ENCODE peak calls at places on chromosomes 11 and 22, in seven cellular contexts. N, T, A, S, Y, M and R are unnamed samples.

GRCh38 chr11:103480421-103480820 is 371.2 kb downstream of the DYNC2H1 start:
- DNase-seq in N (no peak), T (peak), A (no peak), S (no peak), Y (no peak), M (no peak), R (no peak)

GRCh38 chr11:68412593-68413475 is 47.7 kb upstream of the PPP6R3 start:
- DNase-seq in N (peak), T (no peak), A (no peak), S (no peak), Y (no peak), M (no peak), R (no peak)

GRCh38 chr22:20116376-20116950 is 559 bp downstream of the RANBP1 start:
- DNase-seq in N (no peak), T (no peak), A (peak), S (no peak), Y (no peak), M (no peak), R (peak)

GRCh38 chr22:45129703-45130524 is 33.8 kb upstream of the NUP50 start:
- DNase-seq in N (no peak), T (no peak), A (peak), S (no peak), Y (no peak), M (no peak), R (no peak)

GRCh38 chr11:67006029-67006884 is 16.7 kb upstream of the SYT12 start:
- DNase-seq in N (no peak), T (peak), A (peak), S (no peak), Y (no peak), M (no peak), R (no peak)

GRCh38 chr11:110128161-110128560 is 35.0 kb downstream of the ZC3H12C start:
- DNase-seq in N (no peak), T (peak), A (peak), S (no peak), Y (no peak), M (no peak), R (no peak)

GRCh38 chr22:30984317-30984716 is 15.3 kb downstream of the TUG1 start:
- DNase-seq in N (no peak), T (no peak), A (no peak), S (no peak), Y (no peak), M (no peak), R (no peak)

GRCh38 chr11:43736502-43737193 is 56.1 kb downstream of the HSD17B12 start:
- DNase-seq in N (no peak), T (no peak), A (no peak), S (no peak), Y (no peak), M (no peak), R (no peak)

GRCh38 chr22:31947296-31947695 is 3.0 kb downstream of the YWHAH start:
- DNase-seq in N (no peak), T (no peak), A (no peak), S (no peak), Y (no peak), M (no peak), R (no peak)

GRCh38 chr22:21683401-21683811 is 17.6 kb downstream of the PPIL2 start:
- DNase-seq in N (no peak), T (no peak), A (no peak), S (no peak), Y (no peak), M (no peak), R (no peak)

GRCh38 chr11:67302571-67303131 is 679 bp upstream of the SSH3 start:
- DNase-seq in N (no peak), T (no peak), A (peak), S (peak), Y (peak), M (no peak), R (peak)

GRCh38 chr11:79098096-79098495 is 342.7 kb downstream of the TENM4 start:
- DNase-seq in N (no peak), T (peak), A (no peak), S (no peak), Y (no peak), M (no peak), R (no peak)

GRCh38 chr11:122167100-122167499 is 51.1 kb upstream of the BLID start:
- DNase-seq in N (no peak), T (no peak), A (peak), S (no peak), Y (no peak), M (no peak), R (no peak)

GRCh38 chr11:44255406-44256071 is 54.4 kb downstream of the ALX4 start:
- DNase-seq in N (no peak), T (no peak), A (no peak), S (no peak), Y (no peak), M (no peak), R (no peak)

GRCh38 chr11:127412234-127412633 is 411.7 kb upstream of the KIRREL3 start:
- DNase-seq in N (no peak), T (no peak), A (no peak), S (no peak), Y (no peak), M (no peak), R (no peak)

GRCh38 chr11:114161486-114162250 is 102.2 kb downstream of the ZBTB16 start:
- DNase-seq in N (no peak), T (no peak), A (no peak), S (no peak), Y (no peak), M (no peak), R (no peak)

GRCh38 chr11:124536520-124536919 is 6.9 kb downstream of the OR8B12 start:
- DNase-seq in N (peak), T (no peak), A (peak), S (no peak), Y (no peak), M (peak), R (no peak)

GRCh38 chr11:6353367-6353987 is 33.2 kb upstream of the CAVIN3 start:
- DNase-seq in N (no peak), T (peak), A (peak), S (no peak), Y (peak), M (peak), R (no peak)

GRCh38 chr11:17532814-17533213 is 11.4 kb downstream of the USH1C start:
- DNase-seq in N (no peak), T (no peak), A (no peak), S (no peak), Y (no peak), M (no peak), R (no peak)

GRCh38 chr11:911890-912219 is 1.2 kb upstream of the CHID1 start:
- DNase-seq in N (no peak), T (no peak), A (no peak), S (no peak), Y (no peak), M (no peak), R (no peak)

GRCh38 chr11:72373163-72373562 is 61.2 kb downstream of the CLPB start:
- DNase-seq in N (no peak), T (no peak), A (no peak), S (no peak), Y (no peak), M (no peak), R (no peak)

GRCh38 chr11:133238455-133238854 is 293.8 kb downstream of the OPCML start:
- DNase-seq in N (no peak), T (no peak), A (no peak), S (no peak), Y (no peak), M (no peak), R (no peak)

GRCh38 chr11:19646921-19647320 is 65.7 kb upstream of the NAV2 start:
- DNase-seq in N (peak), T (peak), A (no peak), S (no peak), Y (no peak), M (no peak), R (no peak)

GRCh38 chr11:101553891-101554292 is 29.9 kb downstream of the TRPC6 start:
- DNase-seq in N (no peak), T (no peak), A (no peak), S (no peak), Y (no peak), M (no peak), R (no peak)

GRCh38 chr22:31692186-31692886 is 30.3 kb upstream of the PISD start:
- DNase-seq in N (no peak), T (no peak), A (no peak), S (no peak), Y (no peak), M (no peak), R (no peak)

GRCh38 chr11:46410021-46410420 is 18.4 kb upstream of the CHRM4 start:
- DNase-seq in N (no peak), T (no peak), A (peak), S (no peak), Y (no peak), M (no peak), R (no peak)

GRCh38 chr22:35841907-35842518 is 124.3 kb downstream of the APOL5 start:
- DNase-seq in N (no peak), T (no peak), A (no peak), S (no peak), Y (no peak), M (no peak), R (no peak)

GRCh38 chr11:72753341-72754148 is 1.3 kb upstream of the ARAP1 start:
- DNase-seq in N (no peak), T (no peak), A (no peak), S (no peak), Y (no peak), M (no peak), R (no peak)

GRCh38 chr11:3830741-3831140 is 10.0 kb downstream of the RHOG start:
- DNase-seq in N (no peak), T (no peak), A (no peak), S (no peak), Y (no peak), M (no peak), R (no peak)

GRCh38 chr11:18769802-18770456 is 21.7 kb downstream of the PTPN5 start:
- DNase-seq in N (no peak), T (no peak), A (peak), S (no peak), Y (no peak), M (no peak), R (peak)

GRCh38 chr11:19957301-19957985 is 202.8 kb downstream of the DBX1 start:
- DNase-seq in N (no peak), T (no peak), A (no peak), S (no peak), Y (no peak), M (no peak), R (no peak)

GRCh38 chr22:39915295-39915726 is 14.4 kb downstream of the GRAP2 start:
- DNase-seq in N (no peak), T (no peak), A (no peak), S (no peak), Y (no peak), M (no peak), R (no peak)

GRCh38 chr11:79940165-79940564 is 499.3 kb upstream of the TENM4 start:
- DNase-seq in N (no peak), T (no peak), A (peak), S (no peak), Y (no peak), M (peak), R (no peak)

GRCh38 chr11:68213135-68213515 is at the start of gene KMT5B:
- DNase-seq in N (no peak), T (peak), A (peak), S (no peak), Y (peak), M (no peak), R (no peak)

GRCh38 chr11:86784247-86784681 is 16.1 kb upstream of the PRSS23 start:
- DNase-seq in N (no peak), T (no peak), A (no peak), S (no peak), Y (no peak), M (no peak), R (no peak)

GRCh38 chr22:18077087-18077638 is 627 bp upstream of the PEX26 start:
- DNase-seq in N (no peak), T (no peak), A (no peak), S (no peak), Y (no peak), M (no peak), R (no peak)

GRCh38 chr11:62409831-62410230 is 9.0 kb upstream of the SCGB1A1 start:
- DNase-seq in N (no peak), T (no peak), A (no peak), S (no peak), Y (no peak), M (no peak), R (no peak)

GRCh38 chr11:62410972-62411371 is 7.9 kb upstream of the SCGB1A1 start:
- DNase-seq in N (no peak), T (no peak), A (no peak), S (no peak), Y (no peak), M (no peak), R (no peak)

GRCh38 chr11:62413060-62413696 is 5.7 kb upstream of the SCGB1A1 start:
- DNase-seq in N (no peak), T (no peak), A (no peak), S (no peak), Y (no peak), M (no peak), R (no peak)

GRCh38 chr11:62416596-62416995 is 2.2 kb upstream of the SCGB1A1 start:
- DNase-seq in N (no peak), T (no peak), A (no peak), S (no peak), Y (no peak), M (no peak), R (no peak)

GRCh38 chr11:62411524-62411923 is 7.3 kb upstream of the SCGB1A1 start:
- DNase-seq in N (no peak), T (no peak), A (no peak), S (no peak), Y (no peak), M (no peak), R (no peak)
- TF ChIP-seq POLR2AphosphoS5 in N (no peak), T (no peak), A (no peak), S (no peak), Y (no peak), M (no peak), R (no peak)

GRCh38 chr11:83007477-83007876 is 64.2 kb downstream of the RAB30 start:
- DNase-seq in N (no peak), T (no peak), A (no peak), S (no peak), Y (no peak), M (no peak), R (no peak)
- H3K4me3 ChIP-seq in N (no peak), T (no peak), A (no peak), S (no peak), Y (no peak), M (no peak), R (no peak)

GRCh38 chr11:9748361-9748970 is 84.6 kb downstream of the SWAP70 start:
- DNase-seq in N (no peak), T (peak), A (peak), S (no peak), Y (peak), M (peak), R (no peak)
- TF ChIP-seq POLR2AphosphoS5 in N (no peak), T (no peak), A (no peak), S (no peak), Y (peak), M (peak), R (peak)

GRCh38 chr11:70662691-70663098 is 264.4 kb downstream of the CTTN start:
- DNase-seq in N (no peak), T (peak), A (peak), S (no peak), Y (no peak), M (no peak), R (no peak)

GRCh38 chr11:70661763-70662501 is 263.6 kb downstream of the CTTN start:
- DNase-seq in N (no peak), T (peak), A (peak), S (no peak), Y (no peak), M (no peak), R (no peak)

GRCh38 chr11:70660889-70661197 is 262.5 kb downstream of the CTTN start:
- DNase-seq in N (no peak), T (no peak), A (no peak), S (no peak), Y (no peak), M (no peak), R (no peak)

GRCh38 chr11:70666336-70666735 is 268.0 kb downstream of the CTTN start:
- DNase-seq in N (no peak), T (no peak), A (no peak), S (no peak), Y (no peak), M (no peak), R (no peak)

DNA sequence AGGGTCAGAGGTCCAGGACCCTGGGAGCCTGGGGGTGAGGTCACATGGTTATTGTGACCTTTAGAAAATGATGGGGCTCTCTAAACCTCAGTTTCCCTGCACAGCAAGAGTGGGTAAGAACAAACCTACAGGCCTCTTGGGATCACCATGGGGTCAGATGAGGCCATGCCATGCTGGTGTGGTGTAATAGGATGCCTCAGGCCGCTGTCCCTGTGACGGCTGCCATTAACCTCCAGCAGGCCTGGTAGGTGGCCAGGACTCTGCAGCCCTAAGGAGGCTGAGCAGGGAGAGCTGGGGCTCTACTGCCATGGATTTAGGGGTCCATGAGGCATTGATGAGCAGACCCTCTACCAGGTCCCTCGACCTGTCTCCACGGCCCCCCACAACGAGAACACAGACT is 265.5 kb downstream of the CTTN start:
- DNase-seq in N (no peak), T (peak), A (no peak), S (no peak), Y (no peak), M (no peak), R (no peak)
- H3K4me3 ChIP-seq in N (no peak), T (no peak), A (no peak), S (no peak), Y (no peak), M (no peak), R (no peak)

DNA sequence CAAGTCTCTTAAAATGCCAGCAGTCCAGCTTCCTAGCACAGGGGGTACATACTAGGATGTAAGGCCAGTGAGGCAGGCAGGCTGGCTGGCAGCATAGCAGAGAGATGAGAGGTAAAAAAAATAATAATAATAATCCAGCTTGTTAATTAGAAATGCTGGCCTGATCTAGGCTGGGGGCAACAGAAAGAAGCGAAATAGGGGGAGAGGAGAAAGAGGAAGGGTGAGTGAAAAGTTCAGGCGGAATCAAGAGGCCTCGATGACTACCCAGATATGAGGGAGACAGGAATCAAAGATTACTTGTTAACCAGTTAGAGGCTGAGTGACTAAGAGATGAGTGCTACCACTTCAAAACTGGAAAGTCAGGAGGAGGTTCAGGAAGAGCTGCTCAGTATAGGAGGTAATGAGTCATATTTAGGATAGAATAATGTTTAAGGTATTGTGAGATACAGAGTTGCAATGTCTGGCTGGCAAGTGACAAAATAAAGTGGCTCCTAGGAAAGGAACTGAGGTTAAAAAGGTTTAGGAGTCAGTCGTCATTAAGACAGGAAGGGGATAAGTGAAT is 2.8 kb downstream of the ALKBH8 start:
- DNase-seq in N (no peak), T (no peak), A (no peak), S (no peak), Y (no peak), M (no peak), R (no peak)
- TF ChIP-seq POLR2AphosphoS5 in N (no peak), T (no peak), A (no peak), S (no peak), Y (no peak), M (no peak), R (no peak)

GRCh38 chr11:130780437-130780836 is 135.8 kb downstream of the SNX19 start:
- DNase-seq in N (no peak), T (no peak), A (no peak), S (no peak), Y (no peak), M (no peak), R (no peak)

GRCh38 chr11:130781906-130782305 is 134.4 kb downstream of the SNX19 start:
- DNase-seq in N (no peak), T (no peak), A (no peak), S (no peak), Y (no peak), M (no peak), R (no peak)

GRCh38 chr11:130779943-130780342 is 136.3 kb downstream of the SNX19 start:
- DNase-seq in N (no peak), T (no peak), A (no peak), S (no peak), Y (no peak), M (no peak), R (no peak)

GRCh38 chr11:130783322-130783721 is 133.0 kb downstream of the SNX19 start:
- DNase-seq in N (no peak), T (no peak), A (no peak), S (no peak), Y (no peak), M (no peak), R (no peak)

GRCh38 chr11:130782361-130783221 is 133.7 kb downstream of the SNX19 start:
- DNase-seq in N (no peak), T (no peak), A (peak), S (no peak), Y (no peak), M (no peak), R (no peak)
- H3K4me3 ChIP-seq in N (no peak), T (no peak), A (no peak), S (no peak), Y (no peak), M (no peak), R (no peak)